ENCODE peak calls at places on chromosomes 5 and 9, in eight cellular contexts. F is cardiac muscle cell, Z is A549, B is HepG2, T is AG04450, X is Caco-2, K is tibial artery, A is endothelial cell of umbilical vein. H is an unnamed sample.

GRCh38 chr5:162488077-162488476 is 420.5 kb downstream of the GABRG2 start:
- DNase-seq in B (no peak), T (no peak), K (no peak), A (no peak), X (no peak), Z (no peak), F (no peak), H (no peak)

GRCh38 chr9:79060726-79061125 is 511.0 kb upstream of the TLE4 start:
- DNase-seq in T (no peak), A (no peak), B (no peak), F (no peak), K (no peak), X (no peak), Z (no peak), H (no peak)

GRCh38 chr5:13992795-13993194 is 48.3 kb upstream of the DNAH5 start:
- DNase-seq in B (no peak), K (no peak), A (no peak), Z (no peak), F (no peak), X (no peak), T (no peak), H (no peak)

GRCh38 chr9:124574944-124575343 is 67.7 kb upstream of the NR5A1 start:
- DNase-seq in B (peak; percentile 35), K (no peak), X (no peak), T (peak; percentile 43), Z (no peak), F (no peak), A (peak; percentile 35), H (peak; percentile 50)

GRCh38 chr9:90900130-90900529 is 98.5 kb downstream of the SYK start:
- DNase-seq in B (no peak), X (no peak), Z (no peak), T (no peak), F (peak; percentile 63), A (no peak), K (no peak), H (no peak)

GRCh38 chr5:62260510-62260909 is 45.5 kb upstream of the KIF2A start:
- DNase-seq in B (no peak), X (no peak), T (no peak), A (no peak), F (no peak), Z (no peak), K (no peak), H (no peak)

GRCh38 chr9:26779072-26779471 is 113.5 kb downstream of the CAAP1 start:
- DNase-seq in A (no peak), T (no peak), X (no peak), Z (no peak), K (no peak), F (no peak), B (peak; percentile 2), H (no peak)

GRCh38 chr9:1918642-1919041 is 96.5 kb upstream of the SMARCA2 start:
- DNase-seq in F (no peak), X (no peak), T (no peak), B (no peak), A (no peak), K (no peak), Z (no peak), H (no peak)

GRCh38 chr5:145246961-145247744 is 588.0 kb downstream of the PRELID2 start:
- DNase-seq in K (no peak), X (no peak), F (no peak), Z (no peak), A (no peak), B (no peak), T (no peak), H (peak; percentile 18)

GRCh38 chr5:93598141-93598996 is 15.3 kb downstream of the NR2F1 start:
- DNase-seq in F (no peak), A (no peak), Z (no peak), B (no peak), K (no peak), T (no peak), X (no peak), H (no peak)

GRCh38 chr5:132001647-132002561 is 9.6 kb downstream of the ACSL6 start:
- DNase-seq in A (no peak), B (peak; percentile 97), T (no peak), K (no peak), F (peak; percentile 66), X (peak; percentile 18), Z (no peak), H (no peak)

GRCh38 chr5:36688722-36689121 is 82.3 kb downstream of the SLC1A3 start:
- DNase-seq in X (peak; percentile 40), Z (peak; percentile 32), A (no peak), K (no peak), F (peak; percentile 33), B (peak; percentile 29), T (no peak), H (peak; percentile 20)

GRCh38 chr5:160054831-160055230 is 45.9 kb downstream of the TTC1 start:
- DNase-seq in A (no peak), T (no peak), K (no peak), B (no peak), Z (peak; percentile 58), X (peak; percentile 21), F (no peak), H (peak; percentile 18)

GRCh38 chr9:134295101-134295745 is 31.0 kb upstream of the RXRA start:
- DNase-seq in K (no peak), T (no peak), F (no peak), X (no peak), Z (no peak), A (no peak), B (no peak), H (no peak)

GRCh38 chr9:98462310-98462709 is 206.9 kb upstream of the TBC1D2 start:
- DNase-seq in X (no peak), A (no peak), K (no peak), Z (no peak), T (no peak), F (no peak), B (no peak), H (no peak)

GRCh38 chr9:98468567-98469239 is 213.3 kb upstream of the TBC1D2 start:
- DNase-seq in X (no peak), B (no peak), A (no peak), T (no peak), Z (no peak), F (no peak), K (no peak), H (no peak)

GRCh38 chr9:98460704-98461103 is 205.3 kb upstream of the TBC1D2 start:
- DNase-seq in K (no peak), T (no peak), X (no peak), A (no peak), F (no peak), B (no peak), Z (no peak), H (no peak)

GRCh38 chr9:98471185-98471584 is 215.7 kb upstream of the TBC1D2 start:
- DNase-seq in A (no peak), Z (no peak), X (no peak), K (no peak), T (no peak), F (no peak), B (no peak), H (no peak)

GRCh38 chr9:98465799-98466198 is 210.3 kb upstream of the TBC1D2 start:
- DNase-seq in X (no peak), K (no peak), A (no peak), F (no peak), Z (no peak), B (no peak), T (no peak), H (no peak)
- H3K9me3 ChIP-seq in X (peaks cover 7% of the 10 kb centered on the region), K (no peaks in the 10 kb centered on the region), A (no peaks in the 10 kb centered on the region), F (no peaks in the 10 kb centered on the region), Z (peaks cover 21% of the 10 kb centered on the region), B (peaks cover 19% of the 10 kb centered on the region), T (peaks cover 19% of the 10 kb centered on the region), H (peaks cover 17% of the 10 kb centered on the region)

DNA sequence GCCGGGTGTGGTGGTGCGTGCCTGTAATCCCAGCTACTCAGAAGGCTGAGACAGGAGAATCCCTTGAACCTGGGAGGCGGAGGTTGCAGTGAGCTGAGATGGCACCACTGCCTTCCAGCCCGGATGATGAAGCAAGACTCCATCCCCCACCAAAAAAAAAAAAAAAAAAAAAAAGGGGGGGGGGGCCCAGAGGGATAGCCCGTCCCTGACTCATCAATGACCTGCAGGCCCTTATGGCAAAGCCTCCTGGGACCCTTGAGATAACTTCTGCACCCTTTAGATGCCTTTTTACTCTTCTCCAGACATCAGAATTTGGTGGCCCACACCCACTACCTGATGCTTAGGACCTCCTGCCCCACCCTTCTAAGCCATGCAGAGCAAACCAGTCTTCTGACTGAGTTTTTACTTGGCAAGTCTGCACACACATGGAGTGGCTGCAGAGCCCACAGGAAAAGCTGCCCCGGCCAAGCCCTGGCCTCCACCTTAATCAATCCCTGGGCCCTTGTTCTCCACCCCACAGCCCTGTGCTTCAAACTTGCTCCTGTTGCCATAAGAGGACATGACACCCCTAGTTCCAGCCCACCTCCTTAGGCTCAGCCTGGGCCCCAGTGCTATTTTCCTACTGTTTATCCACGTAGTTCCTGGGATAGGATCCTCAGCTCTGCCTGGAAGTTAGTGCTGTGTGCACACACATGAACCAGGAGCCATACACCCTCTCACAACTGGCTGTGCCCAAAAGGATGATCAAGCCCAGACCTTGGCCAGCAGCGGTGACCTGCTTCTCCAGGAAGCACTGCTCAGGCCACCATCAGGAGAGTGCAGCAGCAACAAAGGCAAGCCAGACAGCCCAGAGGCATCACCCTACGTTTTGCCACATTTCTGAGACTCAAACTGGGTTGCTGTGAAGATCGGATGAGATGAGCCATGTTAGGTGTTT is 5.1 kb downstream of the MGAT1 start:
- DNase-seq in K (peak; percentile 58), X (no peak), F (no peak), B (no peak), Z (no peak), A (no peak), T (no peak), H (no peak)
- H3K4me3 ChIP-seq in K (no peak overlapping the region), X (no peak overlapping the region), F (no peak overlapping the region), B (no peak overlapping the region), Z (no peak overlapping the region), A (no peak overlapping the region), T (no peak overlapping the region), H (no peak overlapping the region)

GRCh38 chr5:141272906-141273305 is 27.7 kb downstream of the PCDHB15 start:
- DNase-seq in X (no peak), K (no peak), Z (no peak), A (no peak), F (no peak), B (no peak), T (no peak), H (peak; percentile 2)

GRCh38 chr5:141269195-141269594 is 24.0 kb downstream of the PCDHB15 start:
- DNase-seq in X (no peak), K (no peak), F (no peak), B (no peak), Z (no peak), T (no peak), A (no peak), H (no peak)
- H3K9me3 ChIP-seq in X (peaks cover 26% of the 10 kb centered on the region), K (peaks cover 26% of the 10 kb centered on the region), F (peaks cover 3% of the 10 kb centered on the region), B (peaks cover 95% of the 10 kb centered on the region), Z (peaks cover 73% of the 10 kb centered on the region), T (peaks cover 42% of the 10 kb centered on the region), A (peaks cover 3% of the 10 kb centered on the region), H (peaks cover 15% of the 10 kb centered on the region)

DNA sequence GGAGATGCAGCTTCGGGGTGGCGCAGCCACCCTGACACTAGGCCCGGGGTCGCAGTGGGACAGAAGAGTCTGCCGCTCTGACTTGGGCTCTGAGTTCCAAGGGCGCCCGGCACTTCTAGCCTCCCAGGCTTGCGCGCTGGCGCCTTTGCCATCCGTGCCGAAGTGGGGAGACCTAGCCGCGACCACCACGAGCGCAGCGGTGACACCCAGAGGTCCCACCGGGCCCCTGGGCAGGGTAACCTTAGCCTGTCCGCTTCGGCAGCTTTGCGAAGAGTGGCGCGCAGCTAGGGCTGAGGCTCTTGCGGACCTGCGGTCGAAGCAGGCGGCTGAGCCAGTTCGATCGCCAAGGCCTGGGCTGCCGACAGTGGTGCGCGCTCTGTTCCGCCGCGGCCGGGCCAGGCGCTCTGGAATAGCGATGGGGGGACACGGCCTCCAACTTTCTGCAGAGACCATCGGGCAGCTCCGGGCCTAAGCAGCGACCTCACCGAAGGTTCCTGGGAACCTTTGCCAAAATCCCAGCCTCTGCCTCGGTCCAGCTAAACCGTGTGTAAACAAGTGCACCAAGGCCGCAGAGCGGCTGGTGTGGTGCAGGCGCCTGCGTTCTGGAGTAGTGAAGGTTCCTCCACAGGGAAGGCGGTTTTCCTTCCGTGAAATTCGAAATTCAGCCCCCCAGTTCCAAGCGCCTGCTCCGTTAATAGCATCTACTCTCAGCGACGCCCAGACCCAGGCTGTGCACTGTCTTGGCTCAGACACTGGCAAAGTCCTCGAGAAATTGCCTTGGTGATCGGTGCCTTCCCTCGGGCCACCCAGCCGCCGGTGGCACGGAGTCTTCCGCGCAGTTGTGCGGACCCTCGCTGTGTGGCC is 7.4 kb downstream of the TLX3 start:
- DNase-seq in X (no peak), Z (no peak), T (no peak), F (no peak), A (peak; percentile 23), B (no peak), K (peak; percentile 56), H (no peak)
- H3K4me3 ChIP-seq in X (no peak overlapping the region), Z (no peak overlapping the region), T (peak overlapping the region; percentile 7), F (no peak overlapping the region), A (no peak overlapping the region), B (no peak overlapping the region), K (peak overlapping the region; percentile 45), H (no peak overlapping the region)